ENCODE peak calls at places on chromosomes 11 and 22, in ten cellular contexts. J, F, A, B, R, V, M, L, O and H are unnamed samples.

GRCh38 chr11:119794756-119795155 is 65.8 kb upstream of the NECTIN1 start:
- DNase-seq in J (no peak), F (no peak), A (no peak), B (no peak), R (no peak), V (no peak), M (no peak), L (no peak), O (no peak), H (no peak)

GRCh38 chr22:50398698-50399648 is 55.8 kb downstream of the PPP6R2 start:
- DNase-seq in J (no peak), F (no peak), A (no peak), B (no peak), R (no peak), V (no peak), M (no peak), L (no peak), O (no peak), H (no peak)

GRCh38 chr22:22820626-22821025 is 67.0 kb upstream of the IGLL5 start:
- DNase-seq in J (no peak), F (no peak), A (no peak), B (no peak), R (no peak), V (no peak), M (no peak), L (no peak), O (no peak), H (no peak)

GRCh38 chr11:2483426-2483825 is 38.6 kb downstream of the KCNQ1 start:
- DNase-seq in J (no peak), F (no peak), A (no peak), B (no peak), R (no peak), V (peak), M (no peak), L (no peak), O (no peak), H (no peak)

GRCh38 chr11:62508336-62509058 is 38.1 kb downstream of the AHNAK start:
- DNase-seq in J (peak), F (peak), A (peak), B (peak), R (peak), V (peak), M (peak), L (peak), O (peak), H (peak)

GRCh38 chr11:132058211-132058772 is 687.9 kb downstream of the NTM start:
- DNase-seq in J (no peak), F (peak), A (peak), B (peak), R (no peak), V (no peak), M (no peak), L (no peak), O (no peak), H (no peak)

GRCh38 chr11:61978703-61979661 is 11.5 kb upstream of the FTH1 start:
- DNase-seq in J (no peak), F (peak), A (peak), B (peak), R (no peak), V (no peak), M (no peak), L (no peak), O (no peak), H (no peak)

GRCh38 chr11:46413755-46414465 is 22.3 kb upstream of the CHRM4 start:
- DNase-seq in J (no peak), F (no peak), A (no peak), B (no peak), R (no peak), V (no peak), M (no peak), L (no peak), O (no peak), H (no peak)

GRCh38 chr11:76682681-76683080 is 12.1 kb upstream of the LRRC32 start:
- DNase-seq in J (no peak), F (no peak), A (no peak), B (no peak), R (no peak), V (no peak), M (no peak), L (no peak), O (no peak), H (no peak)

GRCh38 chr11:16999116-16999515 is 15.1 kb downstream of the PLEKHA7 start:
- DNase-seq in J (no peak), F (no peak), A (no peak), B (no peak), R (no peak), V (no peak), M (no peak), L (no peak), O (no peak), H (no peak)

GRCh38 chr11:73154178-73154577 is 12.1 kb upstream of the FCHSD2 start:
- DNase-seq in J (peak), F (no peak), A (no peak), B (no peak), R (no peak), V (peak), M (no peak), L (no peak), O (no peak), H (no peak)

GRCh38 chr11:64710418-64711137 is 12.4 kb downstream of the NRXN2 start:
- DNase-seq in J (no peak), F (peak), A (no peak), B (peak), R (no peak), V (no peak), M (no peak), L (no peak), O (no peak), H (no peak)

GRCh38 chr22:49733631-49734030 is 94.0 kb downstream of the BRD1 start:
- DNase-seq in J (no peak), F (no peak), A (no peak), B (no peak), R (no peak), V (no peak), M (no peak), L (no peak), O (no peak), H (no peak)

GRCh38 chr11:8352852-8353505 is 89.3 kb upstream of the LMO1 start:
- DNase-seq in J (no peak), F (no peak), A (no peak), B (no peak), R (no peak), V (no peak), M (no peak), L (no peak), O (no peak), H (no peak)

GRCh38 chr11:74466916-74467885 is at the start of gene KCNE3:
- DNase-seq in J (no peak), F (peak), A (peak), B (peak), R (no peak), V (no peak), M (peak), L (peak), O (peak), H (peak)

GRCh38 chr22:48869788-48870187 is 957.9 kb downstream of the BRD1 start:
- DNase-seq in J (no peak), F (no peak), A (no peak), B (no peak), R (no peak), V (no peak), M (no peak), L (no peak), O (no peak), H (no peak)

GRCh38 chr11:110711776-110712642 is at the start of gene ARHGAP20:
- DNase-seq in J (peak), F (peak), A (peak), B (peak), R (no peak), V (peak), M (peak), L (peak), O (peak), H (no peak)

GRCh38 chr11:114821626-114822025 is 143.3 kb downstream of the NXPE2 start:
- DNase-seq in J (no peak), F (peak), A (no peak), B (no peak), R (no peak), V (no peak), M (no peak), L (peak), O (peak), H (no peak)

GRCh38 chr11:110425751-110426545 is 3.8 kb upstream of the FDX1 start:
- DNase-seq in J (no peak), F (peak), A (peak), B (peak), R (peak), V (no peak), M (no peak), L (no peak), O (peak), H (no peak)

GRCh38 chr11:132126973-132127900 is 756.8 kb downstream of the NTM start:
- DNase-seq in J (peak), F (peak), A (peak), B (peak), R (peak), V (no peak), M (peak), L (peak), O (no peak), H (no peak)

GRCh38 chr11:65132988-65133700 is 1.2 kb downstream of the SYVN1 start:
- DNase-seq in J (peak), F (peak), A (no peak), B (no peak), R (no peak), V (peak), M (peak), L (no peak), O (peak), H (peak)

GRCh38 chr11:10414659-10415058 is 40.4 kb upstream of the AMPD3 start:
- DNase-seq in J (peak), F (peak), A (peak), B (peak), R (no peak), V (no peak), M (no peak), L (no peak), O (no peak), H (no peak)

GRCh38 chr11:78332872-78333271 is 84.7 kb downstream of the GAB2 start:
- DNase-seq in J (no peak), F (no peak), A (no peak), B (no peak), R (no peak), V (no peak), M (no peak), L (no peak), O (no peak), H (no peak)

GRCh38 chr11:78351979-78352731 is 65.5 kb downstream of the GAB2 start:
- DNase-seq in J (no peak), F (peak), A (no peak), B (peak), R (no peak), V (no peak), M (no peak), L (no peak), O (peak), H (no peak)

GRCh38 chr11:1371836-1372465 is 17.8 kb upstream of the BRSK2 start:
- DNase-seq in J (no peak), F (no peak), A (no peak), B (no peak), R (no peak), V (no peak), M (no peak), L (no peak), O (no peak), H (no peak)
- TF ChIP-seq CTCF in J (no peak), F (no peak), A (no peak), B (no peak), R (no peak), V (no peak), M (no peak), L (no peak), O (no peak), H (no peak)

GRCh38 chr11:117145393-117145761 is 1.3 kb downstream of the PAFAH1B2 start:
- DNase-seq in J (peak), F (peak), A (peak), B (peak), R (no peak), V (no peak), M (peak), L (no peak), O (peak), H (no peak)
- TF ChIP-seq CTCF in J (no peak), F (peak), A (peak), B (peak), R (peak), V (no peak), M (no peak), L (no peak), O (peak), H (no peak)

DNA sequence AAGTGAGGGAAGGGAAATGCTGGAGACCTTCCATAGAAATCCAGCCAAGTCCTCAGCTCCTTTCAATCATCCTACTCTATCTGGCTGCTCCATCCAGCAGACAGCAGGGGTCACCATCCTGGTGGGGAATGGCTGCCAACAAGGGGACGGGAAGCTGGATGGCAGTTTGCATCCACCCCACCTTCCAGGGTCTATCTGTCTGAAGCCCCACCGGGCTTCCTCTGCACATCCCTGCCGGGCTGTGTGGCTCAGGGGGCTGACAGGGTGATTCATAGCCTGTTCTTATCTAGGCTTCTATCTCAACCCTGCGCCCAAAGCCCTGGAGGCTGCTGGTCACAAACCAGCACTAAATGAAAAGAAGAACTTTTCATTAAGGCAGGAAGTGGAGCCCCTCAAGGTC is 1.1 kb downstream of the SYTL2 start:
- DNase-seq in J (no peak), F (no peak), A (no peak), B (peak), R (no peak), V (no peak), M (peak), L (peak), O (peak), H (peak)
- TF ChIP-seq CTCF in J (no peak), F (peak), A (no peak), B (peak), R (peak), V (no peak), M (no peak), L (peak), O (no peak), H (peak)

GRCh38 chr11:117084992-117085391 is 13.2 kb downstream of the SIK3 start:
- DNase-seq in J (no peak), F (peak), A (no peak), B (peak), R (no peak), V (no peak), M (no peak), L (no peak), O (no peak), H (no peak)

GRCh38 chr11:117076941-117077659 is 21.1 kb downstream of the SIK3 start:
- DNase-seq in J (no peak), F (peak), A (no peak), B (peak), R (no peak), V (no peak), M (no peak), L (no peak), O (no peak), H (no peak)

GRCh38 chr11:117083011-117083940 is 15.0 kb downstream of the SIK3 start:
- DNase-seq in J (no peak), F (peak), A (peak), B (peak), R (no peak), V (no peak), M (no peak), L (no peak), O (no peak), H (no peak)

GRCh38 chr11:117080370-117080769 is 17.9 kb downstream of the SIK3 start:
- DNase-seq in J (no peak), F (no peak), A (no peak), B (no peak), R (no peak), V (no peak), M (no peak), L (no peak), O (no peak), H (no peak)

DNA sequence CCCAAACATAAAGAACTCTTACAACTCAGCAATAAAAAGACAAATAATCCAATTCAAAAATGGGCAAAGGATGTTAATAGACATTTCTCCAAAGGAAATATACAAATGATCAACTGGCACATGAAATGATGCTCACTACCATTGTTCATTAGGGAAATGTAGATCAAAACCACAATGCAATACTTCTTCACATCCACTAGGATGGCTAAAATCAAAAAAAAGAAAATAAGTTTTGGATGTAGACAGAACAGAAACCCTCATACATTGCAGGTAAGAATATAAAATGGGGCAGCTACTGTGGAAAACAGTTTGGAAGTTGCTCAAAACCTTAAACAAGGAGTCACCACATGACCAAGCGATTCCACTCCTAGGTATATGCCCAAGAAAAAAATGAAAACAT is 16.3 kb downstream of the SIK3 start:
- DNase-seq in J (no peak), F (no peak), A (no peak), B (no peak), R (no peak), V (no peak), M (no peak), L (no peak), O (no peak), H (no peak)
- TF ChIP-seq CTCF in J (no peak), F (no peak), A (no peak), B (no peak), R (no peak), V (no peak), M (no peak), L (peak), O (no peak), H (no peak)

GRCh38 chr22:39493759-39494158 is 8.3 kb upstream of the MIEF1 start:
- DNase-seq in J (no peak), F (peak), A (peak), B (peak), R (peak), V (no peak), M (no peak), L (no peak), O (no peak), H (no peak)
- TF ChIP-seq CTCF in J (no peak), F (no peak), A (no peak), B (no peak), R (no peak), V (no peak), M (no peak), L (no peak), O (no peak), H (no peak)

GRCh38 chr11:103537904-103538502 is 428.8 kb downstream of the DYNC2H1 start:
- DNase-seq in J (peak), F (peak), A (peak), B (peak), R (no peak), V (no peak), M (no peak), L (no peak), O (no peak), H (peak)
- TF ChIP-seq CTCF in J (no peak), F (peak), A (peak), B (peak), R (peak), V (no peak), M (no peak), L (peak), O (no peak), H (no peak)

GRCh38 chr11:67438121-67438902 is 830 bp upstream of the PTPRCAP start:
- DNase-seq in J (peak), F (no peak), A (no peak), B (no peak), R (no peak), V (no peak), M (no peak), L (no peak), O (peak), H (no peak)

GRCh38 chr11:67441731-67442401 is 1.4 kb downstream of the CORO1B start:
- DNase-seq in J (no peak), F (no peak), A (no peak), B (no peak), R (no peak), V (no peak), M (no peak), L (no peak), O (no peak), H (no peak)

GRCh38 chr11:67440229-67441081 is 2.8 kb downstream of the CORO1B start:
- DNase-seq in J (no peak), F (no peak), A (no peak), B (no peak), R (no peak), V (no peak), M (no peak), L (no peak), O (no peak), H (no peak)

GRCh38 chr11:67441082-67441683 is 2.1 kb downstream of the CORO1B start:
- DNase-seq in J (no peak), F (no peak), A (no peak), B (no peak), R (no peak), V (no peak), M (no peak), L (no peak), O (no peak), H (no peak)

GRCh38 chr11:67439321-67440228 is 2.1 kb upstream of the PTPRCAP start:
- DNase-seq in J (no peak), F (no peak), A (peak), B (peak), R (no peak), V (no peak), M (peak), L (no peak), O (no peak), H (peak)
- TF ChIP-seq CTCF in J (no peak), F (peak), A (peak), B (peak), R (peak), V (no peak), M (no peak), L (no peak), O (peak), H (no peak)